ENCODE peak calls at places on chromosome 5, in seven cellular contexts. T, L, Q, U, S, J and Z are unnamed samples.

GRCh38 chr5:134567651-134568338 is 42.3 kb downstream of the JADE2 start:
- DNase-seq in S (no peak), T (peak), Q (peak), J (no peak), U (peak), L (peak), Z (no peak)

GRCh38 chr5:76542887-76543690 is 80.1 kb downstream of the F2RL2 start:
- DNase-seq in U (no peak), Q (no peak), T (no peak), J (no peak), S (no peak), L (peak), Z (no peak)

GRCh38 chr5:67315082-67315801 is 118.6 kb upstream of the CD180 start:
- DNase-seq in J (no peak), L (peak), U (no peak), S (no peak), Q (no peak), T (no peak), Z (no peak)

GRCh38 chr5:58842851-58843250 is 260.0 kb downstream of the RAB3C start:
- DNase-seq in T (no peak), S (no peak), L (peak), U (no peak), Q (no peak), J (no peak), Z (no peak)

GRCh38 chr5:123813937-123814624 is 302.1 kb downstream of the CSNK1G3 start:
- DNase-seq in L (peak), Q (no peak), S (no peak), U (no peak), J (no peak), T (no peak), Z (no peak)

GRCh38 chr5:158938181-158938580 is 161.5 kb downstream of the EBF1 start:
- DNase-seq in T (no peak), Q (no peak), S (no peak), L (no peak), J (no peak), U (peak), Z (no peak)

GRCh38 chr5:169695025-169695625 is 58.0 kb downstream of the DOCK2 start:
- DNase-seq in S (no peak), L (peak), J (no peak), Q (no peak), U (no peak), T (no peak), Z (no peak)

GRCh38 chr5:136006767-136007251 is 22.0 kb upstream of the TGFBI start:
- DNase-seq in S (peak), L (peak), Q (no peak), J (no peak), U (no peak), T (no peak), Z (no peak)

GRCh38 chr5:159785639-159786038 is 130.6 kb upstream of the ADRA1B start:
- DNase-seq in U (no peak), Q (no peak), S (no peak), T (no peak), L (peak), J (no peak), Z (no peak)

GRCh38 chr5:30098940-30099339 is 1094.5 kb upstream of the CDH6 start:
- DNase-seq in Q (no peak), T (no peak), L (no peak), S (no peak), J (no peak), U (no peak), Z (no peak)

GRCh38 chr5:66927140-66927539 is 269.5 kb downstream of the CD180 start:
- DNase-seq in J (no peak), S (no peak), T (no peak), U (no peak), Q (no peak), L (no peak), Z (no peak)

GRCh38 chr5:154652746-154653417 is 102.3 kb upstream of the LARP1 start:
- DNase-seq in T (peak), U (no peak), J (no peak), S (no peak), Q (no peak), L (no peak), Z (no peak)

GRCh38 chr5:36276864-36277263 is 24.8 kb downstream of the RANBP3L start:
- DNase-seq in U (peak), J (no peak), S (no peak), Q (no peak), L (no peak), T (no peak), Z (no peak)

GRCh38 chr5:107557051-107557658 is 113.6 kb downstream of the EFNA5 start:
- DNase-seq in J (no peak), S (peak), L (no peak), T (no peak), Q (no peak), U (peak), Z (no peak)
- H3K27ac ChIP-seq in J (no peak), S (peak), L (no peak), T (no peak), Q (no peak), U (peak), Z (no peak)

DNA sequence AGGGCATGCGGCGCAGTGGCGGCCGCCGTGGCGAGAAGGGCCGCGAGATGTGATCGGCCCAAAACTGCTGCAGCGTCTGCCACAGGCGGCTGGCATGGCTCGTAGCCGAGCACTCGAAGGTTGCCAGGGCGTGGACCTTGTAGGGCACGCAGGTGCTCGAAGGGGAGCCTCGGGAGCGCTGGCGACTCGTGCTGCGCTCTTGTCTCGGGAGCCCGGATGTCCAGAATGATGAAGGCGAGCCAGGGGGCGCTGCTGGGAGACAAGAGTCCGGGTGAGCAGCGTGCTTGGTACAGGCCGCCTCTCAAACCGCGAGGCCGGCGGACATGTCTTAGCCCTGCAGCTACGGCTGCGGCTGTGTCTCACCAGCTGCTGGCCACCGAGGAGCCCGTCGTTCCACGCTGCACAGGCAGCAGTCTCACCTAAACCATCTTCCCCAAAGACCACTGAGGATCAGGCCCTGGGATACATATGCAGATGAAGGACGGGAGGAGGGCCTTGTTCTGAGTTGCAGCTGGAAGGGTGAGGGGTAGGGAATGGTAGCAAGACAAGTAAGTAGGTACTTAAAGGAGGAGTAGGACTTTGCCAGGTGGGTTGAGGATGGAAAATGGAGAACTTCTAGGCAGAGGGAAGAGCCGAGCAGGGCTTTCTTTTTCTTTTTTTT is 1.7 kb downstream of the CBY3 start:
- DNase-seq in Q (peak), T (peak), U (peak), S (no peak), J (peak), L (peak), Z (peak)
- TF ChIP-seq POLR2A in Q (no peak), T (no peak), U (no peak), S (no peak), J (no peak), L (no peak), Z (no peak)

DNA sequence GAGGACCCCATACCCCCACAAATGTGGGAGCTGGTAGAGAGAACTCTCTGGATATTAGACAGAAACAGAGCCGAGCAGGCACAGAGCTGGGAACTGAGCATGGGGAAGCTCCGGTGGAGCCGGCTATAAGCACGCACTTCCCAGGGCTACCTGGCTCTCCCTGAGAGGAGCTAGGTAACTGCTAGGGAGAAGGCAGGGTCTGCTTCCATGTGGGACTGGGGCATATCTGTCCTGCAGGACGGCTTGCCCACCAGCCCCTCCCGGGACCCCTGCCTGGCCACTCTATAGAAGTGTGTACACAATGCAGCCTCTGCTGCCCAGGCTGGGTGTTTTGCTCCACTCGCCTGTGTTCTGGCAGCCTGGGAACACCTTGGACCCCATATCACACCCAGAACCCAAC is 1537.0 kb upstream of the CDH9 start:
- DNase-seq in T (no peak), J (peak), S (no peak), Q (no peak), L (no peak), U (no peak), Z (no peak)
- H3K27ac ChIP-seq in T (no peak), J (no peak), S (no peak), Q (no peak), L (no peak), U (no peak), Z (no peak)

DNA sequence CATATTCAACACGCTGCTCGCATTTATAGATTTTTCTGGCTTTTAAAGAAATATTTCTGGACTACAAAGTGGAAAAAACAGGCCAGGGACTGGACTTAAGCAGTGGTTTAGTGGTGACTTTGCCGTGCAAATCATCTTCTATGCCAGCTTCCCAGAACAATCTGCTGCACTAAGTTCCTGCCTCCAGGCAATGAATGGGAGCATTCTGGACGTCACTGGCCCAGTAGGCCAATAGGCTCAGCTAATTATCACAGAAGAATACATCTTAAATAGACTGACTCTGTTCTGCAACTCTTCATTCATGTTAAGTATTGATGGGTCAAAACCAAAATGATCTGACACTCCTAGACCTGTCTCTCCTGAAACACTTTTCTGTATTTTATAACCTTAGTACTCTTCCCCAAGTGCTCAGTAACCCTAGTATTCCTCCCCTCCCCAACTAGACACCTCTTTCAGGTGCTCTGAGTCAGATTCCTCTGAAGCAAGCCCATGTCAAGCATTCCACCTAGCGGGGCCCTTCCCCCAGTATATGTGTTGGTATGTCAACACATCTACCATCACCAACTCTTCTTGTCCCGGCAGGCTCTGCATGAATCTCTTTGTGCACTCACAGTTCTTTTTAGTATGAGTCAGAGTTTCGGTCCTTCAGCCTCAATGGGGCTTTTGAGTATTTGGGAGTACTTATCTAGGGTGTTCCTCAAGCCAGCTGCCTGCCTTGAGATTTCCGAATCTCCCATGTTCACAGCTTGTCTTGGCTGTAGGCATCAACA is 625.6 kb downstream of the CHSY3 start:
- DNase-seq in S (no peak), Q (no peak), U (no peak), J (no peak), T (no peak), L (no peak), Z (no peak)
- TF ChIP-seq POLR2A in S (no peak), Q (no peak), U (no peak), J (no peak), T (no peak), L (no peak), Z (no peak)